ENCODE peak calls at places on chromosomes 2 and 18, in seven cellular contexts. One of them, this sample, is unnamed.

GRCh38 chr2:235126771-235127170 is 175.0 kb downstream of the SH3BP4 start:
- DNase-seq in AG04450: no peak
- DNase-seq in hepatocyte: no peak
- DNase-seq in HL-60: no peak
- DNase-seq in ovary: no peak
- DNase-seq in cardiac fibroblast: no peak
- DNase-seq in fibroblast of lung: no peak
- DNase-seq in this sample: no peak

GRCh38 chr2:232981356-232981755 is 31.7 kb downstream of the NGEF start:
- DNase-seq in hepatocyte: no peak
- DNase-seq in cardiac fibroblast: no peak
- DNase-seq in ovary: no peak
- DNase-seq in fibroblast of lung: no peak
- DNase-seq in AG04450: no peak
- DNase-seq in HL-60: no peak
- DNase-seq in this sample: no peak

GRCh38 chr2:235749121-235749780 is 255.4 kb downstream of the AGAP1 start:
- DNase-seq in fibroblast of lung: peak
- DNase-seq in HL-60: no peak
- DNase-seq in cardiac fibroblast: peak
- DNase-seq in hepatocyte: peak
- DNase-seq in ovary: no peak
- DNase-seq in AG04450: peak
- DNase-seq in this sample: peak

GRCh38 chr18:8808001-8808400 is 102.6 kb downstream of the MTCL1 start:
- DNase-seq in ovary: no peak
- DNase-seq in HL-60: no peak
- DNase-seq in AG04450: no peak
- DNase-seq in cardiac fibroblast: no peak
- DNase-seq in hepatocyte: no peak
- DNase-seq in fibroblast of lung: no peak
- DNase-seq in this sample: no peak

GRCh38 chr18:67135981-67136380 is 380.5 kb downstream of the DSEL start:
- DNase-seq in cardiac fibroblast: no peak
- DNase-seq in ovary: no peak
- DNase-seq in hepatocyte: no peak
- DNase-seq in fibroblast of lung: no peak
- DNase-seq in AG04450: no peak
- DNase-seq in HL-60: no peak
- DNase-seq in this sample: no peak

GRCh38 chr2:239870276-239870675 is 154.9 kb downstream of the NDUFA10 start:
- DNase-seq in HL-60: no peak
- DNase-seq in cardiac fibroblast: no peak
- DNase-seq in hepatocyte: no peak
- DNase-seq in ovary: no peak
- DNase-seq in AG04450: no peak
- DNase-seq in fibroblast of lung: no peak
- DNase-seq in this sample: no peak

GRCh38 chr18:12293831-12294230 is 14.2 kb upstream of the TUBB6 start:
- DNase-seq in ovary: no peak
- DNase-seq in AG04450: no peak
- DNase-seq in fibroblast of lung: no peak
- DNase-seq in hepatocyte: no peak
- DNase-seq in cardiac fibroblast: no peak
- DNase-seq in HL-60: no peak
- DNase-seq in this sample: no peak

GRCh38 chr2:228681426-228681825 is 499.9 kb upstream of the SPHKAP start:
- DNase-seq in cardiac fibroblast: peak
- DNase-seq in hepatocyte: peak
- DNase-seq in ovary: peak
- DNase-seq in AG04450: no peak
- DNase-seq in fibroblast of lung: peak
- DNase-seq in HL-60: no peak
- DNase-seq in this sample: peak

GRCh38 chr2:26136431-26136830 is 36.5 kb upstream of the GAREM2 start:
- DNase-seq in AG04450: no peak
- DNase-seq in fibroblast of lung: no peak
- DNase-seq in hepatocyte: no peak
- DNase-seq in HL-60: no peak
- DNase-seq in cardiac fibroblast: no peak
- DNase-seq in ovary: no peak
- DNase-seq in this sample: no peak

GRCh38 chr18:23712445-23712844 is 23.2 kb downstream of the LAMA3 start:
- DNase-seq in ovary: no peak
- DNase-seq in hepatocyte: no peak
- DNase-seq in HL-60: no peak
- DNase-seq in cardiac fibroblast: no peak
- DNase-seq in AG04450: no peak
- DNase-seq in fibroblast of lung: no peak
- DNase-seq in this sample: no peak

GRCh38 chr2:168711091-168711490 is 91.3 kb upstream of the NOSTRIN start:
- DNase-seq in hepatocyte: no peak
- DNase-seq in AG04450: no peak
- DNase-seq in cardiac fibroblast: no peak
- DNase-seq in fibroblast of lung: no peak
- DNase-seq in HL-60: no peak
- DNase-seq in ovary: no peak
- DNase-seq in this sample: no peak

GRCh38 chr2:105369777-105370690 is 28.8 kb downstream of the FHL2 start:
- DNase-seq in cardiac fibroblast: peak
- DNase-seq in ovary: peak
- DNase-seq in AG04450: peak
- DNase-seq in hepatocyte: peak
- DNase-seq in HL-60: peak
- DNase-seq in fibroblast of lung: peak
- DNase-seq in this sample: peak

GRCh38 chr2:105373344-105373781 is 25.5 kb downstream of the FHL2 start:
- DNase-seq in fibroblast of lung: peak
- DNase-seq in cardiac fibroblast: peak
- DNase-seq in HL-60: no peak
- DNase-seq in hepatocyte: no peak
- DNase-seq in ovary: peak
- DNase-seq in AG04450: no peak
- DNase-seq in this sample: peak

GRCh38 chr2:105373895-105374401 is 24.9 kb downstream of the FHL2 start:
- DNase-seq in ovary: no peak
- DNase-seq in HL-60: no peak
- DNase-seq in hepatocyte: no peak
- DNase-seq in fibroblast of lung: no peak
- DNase-seq in cardiac fibroblast: no peak
- DNase-seq in AG04450: no peak
- DNase-seq in this sample: no peak

GRCh38 chr2:105371156-105371555 is 27.7 kb downstream of the FHL2 start:
- DNase-seq in AG04450: no peak
- DNase-seq in fibroblast of lung: no peak
- DNase-seq in hepatocyte: no peak
- DNase-seq in ovary: no peak
- DNase-seq in cardiac fibroblast: no peak
- DNase-seq in HL-60: no peak
- DNase-seq in this sample: no peak

DNA sequence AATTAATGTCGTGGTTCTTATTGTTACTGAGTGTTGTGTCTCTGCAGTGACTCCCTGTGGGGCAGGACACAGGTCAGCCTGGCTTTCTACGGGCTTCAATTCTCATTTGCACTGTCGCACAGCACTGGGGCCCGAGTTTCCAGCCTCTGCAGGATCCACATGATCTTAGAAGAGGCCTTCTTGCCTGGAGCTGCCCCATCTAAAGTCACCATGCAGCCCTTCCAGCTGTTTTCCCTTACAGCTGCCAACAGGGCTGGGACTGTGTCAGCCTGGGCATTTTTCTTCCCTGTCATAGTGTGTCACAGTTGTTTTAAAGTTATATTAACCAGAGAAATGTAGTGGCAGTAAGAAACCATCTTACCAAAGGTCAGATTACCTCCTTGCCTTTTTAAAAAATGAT is 27.0 kb downstream of the FHL2 start:
- DNase-seq in fibroblast of lung: no peak
- DNase-seq in AG04450: no peak
- DNase-seq in cardiac fibroblast: no peak
- DNase-seq in hepatocyte: no peak
- DNase-seq in ovary: no peak
- DNase-seq in HL-60: no peak
- DNase-seq in this sample: no peak
- TF ChIP-seq CTCF in fibroblast of lung: no peak
- TF ChIP-seq CTCF in AG04450: no peak
- TF ChIP-seq CTCF in cardiac fibroblast: no peak
- TF ChIP-seq CTCF in hepatocyte: no peak
- TF ChIP-seq CTCF in ovary: no peak
- TF ChIP-seq CTCF in HL-60: no peak
- TF ChIP-seq CTCF in this sample: no peak

GRCh38 chr2:9844581-9844980 is 1.3 kb downstream of the TAF1B start:
- DNase-seq in ovary: no peak
- DNase-seq in hepatocyte: no peak
- DNase-seq in cardiac fibroblast: peak
- DNase-seq in fibroblast of lung: peak
- DNase-seq in AG04450: no peak
- DNase-seq in HL-60: no peak
- DNase-seq in this sample: peak

GRCh38 chr2:9844036-9844483 is 786 bp downstream of the TAF1B start:
- DNase-seq in fibroblast of lung: peak
- DNase-seq in ovary: no peak
- DNase-seq in hepatocyte: no peak
- DNase-seq in cardiac fibroblast: peak
- DNase-seq in AG04450: no peak
- DNase-seq in HL-60: peak
- DNase-seq in this sample: peak

GRCh38 chr2:9842487-9843228 is 616 bp upstream of the TAF1B start:
- DNase-seq in AG04450: no peak
- DNase-seq in cardiac fibroblast: no peak
- DNase-seq in HL-60: no peak
- DNase-seq in fibroblast of lung: no peak
- DNase-seq in ovary: no peak
- DNase-seq in hepatocyte: no peak
- DNase-seq in this sample: no peak

GRCh38 chr2:9846554-9846953 is 3.3 kb downstream of the TAF1B start:
- DNase-seq in cardiac fibroblast: peak
- DNase-seq in HL-60: no peak
- DNase-seq in ovary: no peak
- DNase-seq in fibroblast of lung: peak
- DNase-seq in hepatocyte: no peak
- DNase-seq in AG04450: no peak
- DNase-seq in this sample: peak

DNA sequence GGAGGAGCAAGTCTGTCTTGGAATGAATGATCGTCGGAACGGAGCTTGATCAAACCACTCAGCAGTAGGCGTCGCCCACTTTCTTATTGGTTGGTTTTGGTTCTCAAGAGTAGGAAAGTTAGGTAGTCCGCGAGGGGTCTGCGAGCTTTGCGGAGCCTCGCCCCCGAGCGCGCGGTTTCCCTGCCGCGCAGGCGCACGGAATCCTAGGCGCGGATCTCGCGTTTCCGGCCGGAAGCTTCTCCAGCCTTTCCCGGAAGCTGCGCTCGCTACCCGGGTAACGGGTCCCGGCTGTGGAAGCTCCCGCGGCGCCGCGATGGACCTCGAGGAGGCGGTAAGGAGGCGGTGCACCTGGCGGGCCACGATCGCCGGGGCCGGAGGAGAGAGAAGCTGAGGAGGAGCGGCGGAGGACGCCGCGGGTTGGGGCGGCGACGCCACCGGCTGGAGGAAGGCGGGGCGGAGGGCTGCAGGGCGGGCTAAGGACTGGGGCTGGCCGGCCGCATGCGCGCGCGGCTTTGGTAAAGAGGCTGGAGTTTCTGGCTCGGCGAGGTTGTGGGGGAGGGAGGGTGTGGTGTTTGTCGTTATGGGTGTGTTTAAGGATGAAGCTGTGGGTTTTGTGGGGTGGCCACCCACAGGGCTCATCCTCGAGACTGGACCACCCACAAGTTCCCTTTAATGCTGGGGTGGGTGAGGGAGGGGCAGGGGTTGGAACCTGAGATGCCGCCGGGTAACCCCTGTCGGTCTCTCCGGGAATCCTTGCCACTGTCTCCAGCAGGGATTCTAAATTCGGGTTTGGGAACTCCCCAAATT is at the start of gene TAF1B:
- DNase-seq in fibroblast of lung: peak
- DNase-seq in hepatocyte: peak
- DNase-seq in HL-60: peak
- DNase-seq in cardiac fibroblast: peak
- DNase-seq in AG04450: peak
- DNase-seq in ovary: peak
- DNase-seq in this sample: peak
- H3K4me3 ChIP-seq in fibroblast of lung: peak
- H3K4me3 ChIP-seq in hepatocyte: peak
- H3K4me3 ChIP-seq in HL-60: peak
- H3K4me3 ChIP-seq in cardiac fibroblast: peak
- H3K4me3 ChIP-seq in AG04450: peak
- H3K4me3 ChIP-seq in ovary: peak
- H3K4me3 ChIP-seq in this sample: peak

DNA sequence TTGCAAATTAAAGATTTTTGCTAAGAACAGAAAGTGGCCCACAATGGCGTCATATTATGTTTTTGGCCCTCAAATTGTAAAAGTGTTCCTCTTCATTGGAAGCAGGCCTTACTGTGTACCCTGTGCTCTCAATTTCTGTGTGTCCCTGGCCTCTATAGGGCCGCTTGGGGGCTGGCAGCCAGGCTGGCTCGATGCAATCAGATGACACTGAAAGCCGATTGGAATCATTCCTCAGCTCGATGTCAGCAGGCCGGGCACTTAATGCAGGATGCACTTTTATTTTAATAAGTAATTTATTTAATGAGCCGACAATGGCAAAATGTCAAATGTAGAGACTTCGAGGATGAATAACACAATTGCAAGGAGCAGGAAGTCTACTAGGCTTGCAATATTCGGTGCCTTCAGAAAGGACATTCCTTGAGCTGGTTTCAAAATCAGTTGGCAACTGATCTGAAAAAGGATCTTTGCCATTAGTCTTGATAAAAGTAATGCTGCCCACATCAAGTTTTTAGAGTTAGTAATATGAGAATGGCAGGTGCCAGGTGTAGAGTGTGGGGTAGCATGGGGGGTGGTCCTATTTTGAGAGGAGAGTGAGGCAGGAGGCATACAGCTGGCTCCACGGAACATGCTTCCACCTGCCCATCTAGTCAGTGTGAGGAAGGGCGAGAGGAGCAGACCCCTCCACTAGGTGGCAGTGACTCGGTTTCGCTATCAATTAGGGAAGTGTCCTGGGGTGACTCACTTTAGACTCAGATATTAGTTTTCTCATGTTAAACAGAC is 80.7 kb downstream of the NABP1 start:
- DNase-seq in fibroblast of lung: peak
- DNase-seq in hepatocyte: peak
- DNase-seq in cardiac fibroblast: peak
- DNase-seq in ovary: peak
- DNase-seq in HL-60: peak
- DNase-seq in AG04450: no peak
- DNase-seq in this sample: peak
- TF ChIP-seq CTCF in fibroblast of lung: peak
- TF ChIP-seq CTCF in hepatocyte: peak
- TF ChIP-seq CTCF in cardiac fibroblast: peak
- TF ChIP-seq CTCF in ovary: no peak
- TF ChIP-seq CTCF in HL-60: peak
- TF ChIP-seq CTCF in AG04450: peak
- TF ChIP-seq CTCF in this sample: peak

DNA sequence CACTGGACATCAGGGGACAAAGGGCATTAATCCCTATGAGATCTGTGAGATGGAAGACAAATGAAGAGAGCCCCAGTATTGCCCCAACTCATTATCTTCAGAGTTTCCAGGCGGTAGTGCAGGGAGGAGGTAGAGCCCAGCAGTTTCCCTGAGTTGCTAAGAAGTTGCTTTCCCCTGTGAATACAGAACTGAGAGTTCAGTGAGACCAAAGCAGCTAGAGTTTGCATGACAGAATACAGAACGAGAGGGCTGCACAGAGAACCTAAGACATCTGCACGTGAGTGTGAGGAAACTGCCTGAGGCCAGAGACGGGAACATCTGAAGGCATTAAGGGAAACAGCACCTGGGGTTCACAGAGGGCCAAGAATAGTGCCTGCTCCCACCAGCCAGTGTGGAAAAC is 18.1 kb upstream of the PGAP1 start:
- DNase-seq in HL-60: no peak
- DNase-seq in fibroblast of lung: no peak
- DNase-seq in hepatocyte: no peak
- DNase-seq in AG04450: no peak
- DNase-seq in cardiac fibroblast: no peak
- DNase-seq in ovary: no peak
- DNase-seq in this sample: no peak
- H3K4me3 ChIP-seq in HL-60: no peak
- H3K4me3 ChIP-seq in fibroblast of lung: no peak
- H3K4me3 ChIP-seq in hepatocyte: no peak
- H3K4me3 ChIP-seq in AG04450: no peak
- H3K4me3 ChIP-seq in cardiac fibroblast: no peak
- H3K4me3 ChIP-seq in ovary: no peak
- H3K4me3 ChIP-seq in this sample: no peak

This sample was measured in AG10803.